ENCODE peak calls at places on chromosomes 4 and X, in five cellular contexts. One of them, this sample, is unnamed. For H3K4me1, the result is how much of the 10 kb centered on the place peaks cover.

GRCh38 chr4:120922390-120923200 is at the start of gene PRDM5:
- DNase-seq in neuronal stem cell: peak
- DNase-seq in H9: peak
- DNase-seq in trophoblast cell: peak
- DNase-seq in H1: peak
- DNase-seq in this sample: peak

GRCh38 chr4:92387459-92388069 is 83.8 kb downstream of the GRID2 start:
- DNase-seq in neuronal stem cell: peak
- DNase-seq in H9: no peak
- DNase-seq in trophoblast cell: peak
- DNase-seq in H1: no peak
- DNase-seq in this sample: peak

GRCh38 chr4:4217123-4217522 is 9.6 kb downstream of the OTOP1 start:
- DNase-seq in neuronal stem cell: no peak
- DNase-seq in H9: no peak
- DNase-seq in trophoblast cell: no peak
- DNase-seq in H1: no peak
- DNase-seq in this sample: no peak

GRCh38 chrX:110218591-110218990 is 99.3 kb downstream of the AMMECR1 start:
- DNase-seq in neuronal stem cell: no peak
- DNase-seq in H9: no peak
- DNase-seq in trophoblast cell: no peak
- DNase-seq in H1: no peak
- DNase-seq in this sample: peak

GRCh38 chr4:76879731-76880364 is 18.1 kb downstream of the SOWAHB start:
- DNase-seq in neuronal stem cell: no peak
- DNase-seq in H9: no peak
- DNase-seq in trophoblast cell: no peak
- DNase-seq in H1: no peak
- DNase-seq in this sample: peak

GRCh38 chr4:148634476-148634875 is 192.3 kb upstream of the NR3C2 start:
- DNase-seq in neuronal stem cell: no peak
- DNase-seq in H9: no peak
- DNase-seq in trophoblast cell: peak
- DNase-seq in H1: no peak
- DNase-seq in this sample: no peak

GRCh38 chr4:61911313-61911756 is 711.2 kb downstream of the ADGRL3 start:
- DNase-seq in neuronal stem cell: no peak
- DNase-seq in H9: peak
- DNase-seq in trophoblast cell: no peak
- DNase-seq in H1: no peak
- DNase-seq in this sample: peak

GRCh38 chr4:41185614-41186609 is 28.4 kb downstream of the APBB2 start:
- DNase-seq in neuronal stem cell: no peak
- DNase-seq in H9: no peak
- DNase-seq in trophoblast cell: peak
- DNase-seq in H1: no peak
- DNase-seq in this sample: no peak

GRCh38 chrX:102845020-102845419 is 92.1 kb upstream of the RAB40AL start:
- DNase-seq in neuronal stem cell: no peak
- DNase-seq in H9: no peak
- DNase-seq in trophoblast cell: no peak
- DNase-seq in H1: no peak
- DNase-seq in this sample: no peak

GRCh38 chr4:95085118-95085833 is 327.5 kb downstream of the BMPR1B start:
- DNase-seq in neuronal stem cell: no peak
- DNase-seq in H9: no peak
- DNase-seq in trophoblast cell: no peak
- DNase-seq in H1: no peak
- DNase-seq in this sample: no peak

GRCh38 chrX:83022020-83022419 is 486.1 kb upstream of the POU3F4 start:
- DNase-seq in neuronal stem cell: no peak
- DNase-seq in H9: no peak
- DNase-seq in trophoblast cell: no peak
- DNase-seq in H1: no peak
- DNase-seq in this sample: peak

GRCh38 chrX:58025979-58026378 is 115.7 kb upstream of the ZXDA start:
- DNase-seq in neuronal stem cell: no peak
- DNase-seq in H9: no peak
- DNase-seq in trophoblast cell: no peak
- DNase-seq in H1: peak
- DNase-seq in this sample: peak

GRCh38 chr4:1345905-1346780 is 865 bp upstream of the UVSSA start:
- DNase-seq in neuronal stem cell: peak
- DNase-seq in H9: peak
- DNase-seq in trophoblast cell: peak
- DNase-seq in H1: peak
- DNase-seq in this sample: peak

GRCh38 chr4:96916731-96917130 is 1076.8 kb downstream of the PDHA2 start:
- DNase-seq in neuronal stem cell: peak
- DNase-seq in H9: peak
- DNase-seq in trophoblast cell: no peak
- DNase-seq in H1: no peak
- DNase-seq in this sample: no peak

GRCh38 chr4:88689877-88690276 is 7.8 kb downstream of the NAP1L5 start:
- DNase-seq in neuronal stem cell: no peak
- DNase-seq in H9: no peak
- DNase-seq in trophoblast cell: no peak
- DNase-seq in H1: no peak
- DNase-seq in this sample: peak

GRCh38 chrX:65751511-65751910 is 84.1 kb downstream of the MSN start:
- DNase-seq in neuronal stem cell: no peak
- DNase-seq in H9: no peak
- DNase-seq in trophoblast cell: no peak
- DNase-seq in H1: no peak
- DNase-seq in this sample: no peak

GRCh38 chr4:137609693-137610450 is 77.6 kb upstream of the PCDH18 start:
- DNase-seq in neuronal stem cell: no peak
- DNase-seq in H9: no peak
- DNase-seq in trophoblast cell: no peak
- DNase-seq in H1: no peak
- DNase-seq in this sample: peak

GRCh38 chr4:153822316-153822715 is 33.4 kb upstream of the SFRP2 start:
- DNase-seq in neuronal stem cell: no peak
- DNase-seq in H9: no peak
- DNase-seq in trophoblast cell: no peak
- DNase-seq in H1: no peak
- DNase-seq in this sample: no peak

GRCh38 chr4:6221296-6221850 is 21.0 kb upstream of the JAKMIP1 start:
- DNase-seq in neuronal stem cell: no peak
- DNase-seq in H9: peak
- DNase-seq in trophoblast cell: no peak
- DNase-seq in H1: peak
- DNase-seq in this sample: no peak

GRCh38 chrX:46758163-46758955 is 559 bp downstream of the SLC9A7 start:
- DNase-seq in neuronal stem cell: peak
- DNase-seq in H9: peak
- DNase-seq in trophoblast cell: no peak
- DNase-seq in H1: peak
- DNase-seq in this sample: peak

GRCh38 chr4:47071863-47072441 is 40.6 kb downstream of the GABRB1 start:
- DNase-seq in neuronal stem cell: no peak
- DNase-seq in H9: no peak
- DNase-seq in trophoblast cell: no peak
- DNase-seq in H1: no peak
- DNase-seq in this sample: peak

GRCh38 chrX:154368630-154369452 is 5.6 kb downstream of the FLNA start:
- DNase-seq in neuronal stem cell: no peak
- DNase-seq in H9: peak
- DNase-seq in trophoblast cell: peak
- DNase-seq in H1: no peak
- DNase-seq in this sample: peak

GRCh38 chr4:56902703-56903102 is 5.0 kb upstream of the REST start:
- DNase-seq in neuronal stem cell: no peak
- DNase-seq in H9: no peak
- DNase-seq in trophoblast cell: no peak
- DNase-seq in H1: no peak
- DNase-seq in this sample: no peak

DNA sequence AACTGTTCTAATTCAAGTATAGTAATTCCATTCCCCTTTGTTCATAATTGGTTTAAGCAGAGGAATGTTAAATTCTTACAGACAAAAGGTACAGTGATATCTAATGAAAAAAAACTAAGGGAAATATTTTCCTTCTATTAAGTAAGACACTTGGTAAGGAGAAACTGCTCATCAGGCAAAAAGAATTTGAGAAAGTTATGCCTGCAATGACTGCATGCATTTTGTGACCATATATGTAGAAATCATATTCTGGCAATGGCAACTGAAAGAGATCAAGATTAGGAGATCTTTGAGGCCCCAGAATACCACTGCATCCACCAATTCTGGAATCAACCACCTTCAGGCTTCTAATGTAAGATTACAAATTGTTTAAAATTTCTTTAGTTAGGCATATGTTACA is 364.8 kb downstream of the PCDH10 start:
- DNase-seq in neuronal stem cell: no peak
- DNase-seq in H9: no peak
- DNase-seq in trophoblast cell: no peak
- DNase-seq in H1: no peak
- DNase-seq in this sample: peak
- H2BK12ac ChIP-seq in neuronal stem cell: no peak
- H2BK12ac ChIP-seq in H9: no peak
- H2BK12ac ChIP-seq in trophoblast cell: no peak
- H2BK12ac ChIP-seq in H1: no peak
- H2BK12ac ChIP-seq in this sample: no peak

GRCh38 chr4:2386717-2387116 is 31.7 kb downstream of the ZFYVE28 start:
- DNase-seq in neuronal stem cell: no peak
- DNase-seq in H9: no peak
- DNase-seq in trophoblast cell: no peak
- DNase-seq in H1: no peak
- DNase-seq in this sample: no peak

GRCh38 chr4:2385450-2386020 is 32.9 kb downstream of the ZFYVE28 start:
- DNase-seq in neuronal stem cell: peak
- DNase-seq in H9: no peak
- DNase-seq in trophoblast cell: no peak
- DNase-seq in H1: no peak
- DNase-seq in this sample: no peak

GRCh38 chr4:2387829-2388228 is 30.6 kb downstream of the ZFYVE28 start:
- DNase-seq in neuronal stem cell: no peak
- DNase-seq in H9: no peak
- DNase-seq in trophoblast cell: no peak
- DNase-seq in H1: no peak
- DNase-seq in this sample: no peak

GRCh38 chr4:2387205-2387604 is 31.2 kb downstream of the ZFYVE28 start:
- DNase-seq in neuronal stem cell: no peak
- DNase-seq in H9: no peak
- DNase-seq in trophoblast cell: no peak
- DNase-seq in H1: no peak
- DNase-seq in this sample: no peak

GRCh38 chr4:2384245-2384644 is 34.2 kb downstream of the ZFYVE28 start:
- DNase-seq in neuronal stem cell: no peak
- DNase-seq in H9: no peak
- DNase-seq in trophoblast cell: no peak
- DNase-seq in H1: no peak
- DNase-seq in this sample: no peak
- H3K4me1 ChIP-seq in neuronal stem cell: under half
- H3K4me1 ChIP-seq in H9: under half
- H3K4me1 ChIP-seq in trophoblast cell: under half
- H3K4me1 ChIP-seq in H1: under half
- H3K4me1 ChIP-seq in this sample: under half

DNA sequence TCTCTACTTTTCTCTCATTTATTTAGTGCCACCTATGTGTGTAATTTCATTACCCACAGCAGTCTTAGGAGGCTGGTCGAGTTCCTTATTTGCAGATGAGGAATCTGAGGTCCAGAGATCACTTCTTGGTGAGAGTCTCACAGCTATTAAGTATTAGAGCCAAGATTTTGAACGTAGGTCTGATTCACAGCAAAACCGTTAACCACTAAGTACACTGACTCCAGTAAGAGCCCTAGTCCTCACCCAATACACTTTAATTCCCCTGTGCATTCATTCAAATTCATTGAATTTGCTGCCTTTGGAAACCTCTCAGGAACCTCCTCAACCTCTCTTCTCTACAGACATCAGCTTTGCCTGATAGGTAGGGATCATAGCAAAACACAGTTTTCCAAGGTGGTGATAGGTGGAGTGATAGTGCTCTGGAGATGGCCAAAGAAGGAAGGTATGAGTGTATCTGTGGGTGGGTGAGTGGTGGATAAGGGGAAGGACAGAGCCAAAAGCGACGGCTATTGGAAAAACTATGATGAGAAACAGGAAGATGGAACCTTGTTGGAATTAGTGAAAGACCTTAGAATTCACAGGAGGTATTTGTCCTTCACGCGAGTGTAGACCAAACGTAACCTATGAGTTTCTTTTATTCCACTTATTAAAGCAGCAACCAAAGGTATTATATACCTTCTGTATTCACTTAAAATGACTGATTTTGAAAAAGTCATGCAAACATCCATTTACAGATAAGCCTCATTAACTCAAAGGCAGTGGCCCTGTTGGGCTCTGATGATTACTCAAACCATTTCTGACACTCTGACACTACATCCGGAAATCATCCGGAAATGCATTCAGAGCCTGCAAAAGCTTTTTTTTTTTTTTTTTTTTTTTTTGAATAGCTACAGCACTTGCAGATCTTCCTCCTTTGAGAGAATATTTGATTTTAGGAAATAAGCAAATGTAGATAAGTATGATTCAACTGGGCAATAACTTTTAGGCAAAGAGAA is 6.3 kb downstream of the FMR1 start:
- DNase-seq in neuronal stem cell: no peak
- DNase-seq in H9: no peak
- DNase-seq in trophoblast cell: no peak
- DNase-seq in H1: no peak
- DNase-seq in this sample: no peak
- H2BK12ac ChIP-seq in neuronal stem cell: no peak
- H2BK12ac ChIP-seq in H9: no peak
- H2BK12ac ChIP-seq in trophoblast cell: no peak
- H2BK12ac ChIP-seq in H1: no peak
- H2BK12ac ChIP-seq in this sample: no peak

GRCh38 chrX:107742754-107743191 is 32.8 kb downstream of the TSC22D3 start:
- DNase-seq in neuronal stem cell: no peak
- DNase-seq in H9: no peak
- DNase-seq in trophoblast cell: no peak
- DNase-seq in H1: no peak
- DNase-seq in this sample: no peak

GRCh38 chrX:107741318-107741813 is 34.2 kb downstream of the TSC22D3 start:
- DNase-seq in neuronal stem cell: no peak
- DNase-seq in H9: no peak
- DNase-seq in trophoblast cell: no peak
- DNase-seq in H1: no peak
- DNase-seq in this sample: no peak

GRCh38 chrX:107747596-107748161 is 27.9 kb downstream of the TSC22D3 start:
- DNase-seq in neuronal stem cell: no peak
- DNase-seq in H9: no peak
- DNase-seq in trophoblast cell: no peak
- DNase-seq in H1: no peak
- DNase-seq in this sample: peak

GRCh38 chrX:107743995-107744394 is 31.6 kb downstream of the TSC22D3 start:
- DNase-seq in neuronal stem cell: no peak
- DNase-seq in H9: no peak
- DNase-seq in trophoblast cell: no peak
- DNase-seq in H1: no peak
- DNase-seq in this sample: no peak

DNA sequence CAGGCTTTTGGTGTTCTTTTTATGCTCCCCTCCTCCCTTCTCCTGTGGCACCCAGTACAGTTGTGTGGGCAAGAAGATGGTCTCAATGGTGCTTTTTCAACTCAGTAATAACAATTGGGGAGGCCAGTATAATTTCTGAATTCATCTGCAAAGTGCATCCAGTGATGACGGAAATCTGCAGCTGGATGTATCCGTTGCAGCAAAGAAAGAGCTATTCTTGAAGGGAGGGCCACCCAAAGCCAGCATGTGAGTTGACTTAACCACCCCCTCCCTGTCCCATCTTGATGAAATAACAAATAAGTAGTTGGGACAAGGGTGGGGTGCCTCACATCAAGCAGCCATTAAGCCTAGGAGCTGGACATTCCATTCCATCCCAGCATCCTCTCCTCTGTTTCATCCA is 30.7 kb downstream of the TSC22D3 start:
- DNase-seq in neuronal stem cell: no peak
- DNase-seq in H9: no peak
- DNase-seq in trophoblast cell: no peak
- DNase-seq in H1: no peak
- DNase-seq in this sample: no peak
- H3K4me1 ChIP-seq in neuronal stem cell: under half
- H3K4me1 ChIP-seq in H9: under half
- H3K4me1 ChIP-seq in trophoblast cell: under half
- H3K4me1 ChIP-seq in H1: under half
- H3K4me1 ChIP-seq in this sample: under half

This sample was measured in mesenchymal stem cell.